ENCODE peak calls at places on chromosomes 5 and 9, in seven cellular contexts. One of them, this sample, is unnamed.

GRCh38 chr9:114236391-114237138 is 81.2 kb downstream of the COL27A1 start:
- DNase-seq in hepatocyte: no peak
- DNase-seq in GM23248: no peak
- DNase-seq in neural progenitor cell: no peak
- DNase-seq in MM.1S: no peak
- DNase-seq in HCT116: no peak
- DNase-seq in PC-3: no peak
- DNase-seq in this sample: no peak

GRCh38 chr9:31078175-31078574 is 1306.3 kb upstream of the ACO1 start:
- DNase-seq in neural progenitor cell: no peak
- DNase-seq in PC-3: no peak
- DNase-seq in hepatocyte: no peak
- DNase-seq in HCT116: no peak
- DNase-seq in GM23248: no peak
- DNase-seq in MM.1S: no peak
- DNase-seq in this sample: no peak

GRCh38 chr9:120970249-120970648 is 43.7 kb upstream of the TRAF1 start:
- DNase-seq in neural progenitor cell: no peak
- DNase-seq in hepatocyte: peak
- DNase-seq in PC-3: no peak
- DNase-seq in MM.1S: no peak
- DNase-seq in GM23248: peak
- DNase-seq in HCT116: no peak
- DNase-seq in this sample: no peak

GRCh38 chr9:134676886-134677285 is 35.3 kb downstream of the COL5A1 start:
- DNase-seq in neural progenitor cell: no peak
- DNase-seq in hepatocyte: no peak
- DNase-seq in PC-3: no peak
- DNase-seq in MM.1S: no peak
- DNase-seq in HCT116: no peak
- DNase-seq in GM23248: no peak
- DNase-seq in this sample: no peak

GRCh38 chr5:9861664-9862256 is 231.6 kb upstream of the TAS2R1 start:
- DNase-seq in GM23248: peak
- DNase-seq in HCT116: no peak
- DNase-seq in PC-3: no peak
- DNase-seq in hepatocyte: no peak
- DNase-seq in MM.1S: no peak
- DNase-seq in neural progenitor cell: no peak
- DNase-seq in this sample: peak

GRCh38 chr5:149228610-149229297 is 42.9 kb upstream of the AFAP1L1 start:
- DNase-seq in MM.1S: no peak
- DNase-seq in HCT116: peak
- DNase-seq in GM23248: peak
- DNase-seq in neural progenitor cell: peak
- DNase-seq in PC-3: peak
- DNase-seq in hepatocyte: peak
- DNase-seq in this sample: peak

GRCh38 chr9:137129089-137129455 is 9.9 kb upstream of the GRIN1 start:
- DNase-seq in HCT116: no peak
- DNase-seq in MM.1S: no peak
- DNase-seq in PC-3: no peak
- DNase-seq in GM23248: peak
- DNase-seq in hepatocyte: no peak
- DNase-seq in neural progenitor cell: peak
- DNase-seq in this sample: peak

GRCh38 chr9:88874391-88874790 is 116.9 kb upstream of the S1PR3 start:
- DNase-seq in hepatocyte: peak
- DNase-seq in PC-3: peak
- DNase-seq in MM.1S: no peak
- DNase-seq in GM23248: peak
- DNase-seq in neural progenitor cell: no peak
- DNase-seq in HCT116: no peak
- DNase-seq in this sample: no peak

GRCh38 chr9:18474778-18475177 is 825 bp downstream of the ADAMTSL1 start:
- DNase-seq in PC-3: peak
- DNase-seq in hepatocyte: no peak
- DNase-seq in neural progenitor cell: no peak
- DNase-seq in GM23248: peak
- DNase-seq in MM.1S: no peak
- DNase-seq in HCT116: no peak
- DNase-seq in this sample: no peak

GRCh38 chr5:89253931-89254330 is 370.9 kb upstream of the MEF2C start:
- DNase-seq in neural progenitor cell: no peak
- DNase-seq in PC-3: no peak
- DNase-seq in HCT116: no peak
- DNase-seq in MM.1S: no peak
- DNase-seq in hepatocyte: no peak
- DNase-seq in GM23248: peak
- DNase-seq in this sample: no peak

GRCh38 chr9:2761424-2761823 is 44.1 kb downstream of the KCNV2 start:
- DNase-seq in GM23248: no peak
- DNase-seq in MM.1S: peak
- DNase-seq in neural progenitor cell: no peak
- DNase-seq in hepatocyte: no peak
- DNase-seq in HCT116: no peak
- DNase-seq in PC-3: no peak
- DNase-seq in this sample: no peak

GRCh38 chr5:120538644-120539043 is 74.5 kb downstream of the PRR16 start:
- DNase-seq in GM23248: peak
- DNase-seq in MM.1S: no peak
- DNase-seq in HCT116: no peak
- DNase-seq in hepatocyte: no peak
- DNase-seq in neural progenitor cell: no peak
- DNase-seq in PC-3: peak
- DNase-seq in this sample: no peak

GRCh38 chr9:131951155-131951554 is 128.5 kb downstream of the MED27 start:
- DNase-seq in neural progenitor cell: no peak
- DNase-seq in GM23248: no peak
- DNase-seq in MM.1S: no peak
- DNase-seq in hepatocyte: no peak
- DNase-seq in HCT116: no peak
- DNase-seq in PC-3: no peak
- DNase-seq in this sample: no peak

GRCh38 chr5:103424453-103425205 is 138.0 kb downstream of the NUDT12 start:
- DNase-seq in HCT116: no peak
- DNase-seq in GM23248: peak
- DNase-seq in PC-3: no peak
- DNase-seq in neural progenitor cell: no peak
- DNase-seq in MM.1S: no peak
- DNase-seq in hepatocyte: no peak
- DNase-seq in this sample: no peak

DNA sequence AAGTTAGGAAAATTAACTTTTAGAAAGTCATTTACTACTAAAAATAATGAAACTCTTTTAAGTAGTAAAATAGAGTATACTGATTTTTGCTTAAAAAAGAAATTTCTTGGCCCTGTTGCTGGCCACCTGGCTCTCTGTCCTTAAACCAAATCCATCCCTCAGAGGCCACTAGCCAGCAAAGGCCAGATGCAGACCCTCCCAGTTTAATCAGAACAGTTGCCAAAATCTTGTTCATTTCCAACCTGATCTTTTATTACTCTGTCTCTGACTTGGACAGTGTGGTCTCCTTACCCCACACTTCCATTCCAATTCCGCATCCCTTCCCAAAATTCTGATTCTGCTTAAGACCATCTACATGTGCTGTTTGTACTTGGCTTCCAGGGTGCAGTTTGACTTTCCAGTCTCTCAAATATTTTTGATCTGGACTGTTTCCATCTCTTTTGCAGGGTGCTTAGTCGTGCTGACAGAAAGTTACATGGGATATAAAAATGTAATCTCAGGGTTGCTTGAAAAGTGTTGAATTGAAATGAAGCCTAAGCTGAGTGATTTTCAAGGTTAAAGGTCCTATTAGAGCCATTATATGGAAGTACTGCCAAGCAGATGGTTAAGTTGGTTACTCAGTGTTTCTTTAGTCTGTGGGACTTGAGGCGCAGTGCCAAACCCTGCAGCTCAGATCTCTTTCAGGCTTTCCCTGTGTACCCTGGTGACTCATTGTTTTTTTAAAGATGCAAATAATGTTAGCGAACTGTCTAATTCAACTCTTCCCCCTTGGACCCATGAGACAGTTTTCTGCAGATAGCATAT is 18.4 kb upstream of the DCP2 start:
- DNase-seq in GM23248: peak
- DNase-seq in MM.1S: no peak
- DNase-seq in PC-3: peak
- DNase-seq in neural progenitor cell: no peak
- DNase-seq in HCT116: peak
- DNase-seq in hepatocyte: peak
- DNase-seq in this sample: no peak
- TF ChIP-seq EZH2phosphoT487 in GM23248: no peak
- TF ChIP-seq EZH2phosphoT487 in MM.1S: no peak
- TF ChIP-seq EZH2phosphoT487 in PC-3: no peak
- TF ChIP-seq EZH2phosphoT487 in neural progenitor cell: no peak
- TF ChIP-seq EZH2phosphoT487 in HCT116: no peak
- TF ChIP-seq EZH2phosphoT487 in hepatocyte: no peak
- TF ChIP-seq EZH2phosphoT487 in this sample: no peak

GRCh38 chr5:123094227-123094918 is 5.3 kb downstream of the PRDM6 start:
- DNase-seq in HCT116: no peak
- DNase-seq in GM23248: no peak
- DNase-seq in hepatocyte: peak
- DNase-seq in MM.1S: no peak
- DNase-seq in PC-3: no peak
- DNase-seq in neural progenitor cell: peak
- DNase-seq in this sample: peak
- TF ChIP-seq EZH2 in HCT116: no peak
- TF ChIP-seq EZH2 in GM23248: no peak
- TF ChIP-seq EZH2 in hepatocyte: no peak
- TF ChIP-seq EZH2 in MM.1S: no peak
- TF ChIP-seq EZH2 in PC-3: no peak
- TF ChIP-seq EZH2 in neural progenitor cell: no peak
- TF ChIP-seq EZH2 in this sample: no peak

GRCh38 chr5:1944408-1944807 is 61.7 kb upstream of the IRX4 start:
- DNase-seq in hepatocyte: no peak
- DNase-seq in PC-3: no peak
- DNase-seq in GM23248: no peak
- DNase-seq in MM.1S: no peak
- DNase-seq in neural progenitor cell: peak
- DNase-seq in HCT116: no peak
- DNase-seq in this sample: no peak
- TF ChIP-seq EZH2phosphoT487 in hepatocyte: no peak
- TF ChIP-seq EZH2phosphoT487 in PC-3: no peak
- TF ChIP-seq EZH2phosphoT487 in GM23248: no peak
- TF ChIP-seq EZH2phosphoT487 in MM.1S: no peak
- TF ChIP-seq EZH2phosphoT487 in neural progenitor cell: no peak
- TF ChIP-seq EZH2phosphoT487 in HCT116: no peak
- TF ChIP-seq EZH2phosphoT487 in this sample: no peak

GRCh38 chr9:124334568-124335319 is 77.0 kb downstream of the NEK6 start:
- DNase-seq in PC-3: no peak
- DNase-seq in neural progenitor cell: no peak
- DNase-seq in MM.1S: no peak
- DNase-seq in hepatocyte: no peak
- DNase-seq in GM23248: no peak
- DNase-seq in HCT116: no peak
- DNase-seq in this sample: no peak
- TF ChIP-seq EZH2 in PC-3: no peak
- TF ChIP-seq EZH2 in neural progenitor cell: no peak
- TF ChIP-seq EZH2 in MM.1S: no peak
- TF ChIP-seq EZH2 in hepatocyte: no peak
- TF ChIP-seq EZH2 in GM23248: no peak
- TF ChIP-seq EZH2 in HCT116: no peak
- TF ChIP-seq EZH2 in this sample: no peak

GRCh38 chr5:159050408-159051091 is 49.2 kb downstream of the EBF1 start:
- DNase-seq in hepatocyte: no peak
- DNase-seq in MM.1S: no peak
- DNase-seq in GM23248: peak
- DNase-seq in HCT116: no peak
- DNase-seq in neural progenitor cell: peak
- DNase-seq in PC-3: peak
- DNase-seq in this sample: no peak
- TF ChIP-seq EZH2phosphoT487 in hepatocyte: no peak
- TF ChIP-seq EZH2phosphoT487 in MM.1S: no peak
- TF ChIP-seq EZH2phosphoT487 in GM23248: no peak
- TF ChIP-seq EZH2phosphoT487 in HCT116: no peak
- TF ChIP-seq EZH2phosphoT487 in neural progenitor cell: no peak
- TF ChIP-seq EZH2phosphoT487 in PC-3: no peak
- TF ChIP-seq EZH2phosphoT487 in this sample: no peak

GRCh38 chr9:6194934-6195333 is 20.7 kb upstream of the IL33 start:
- DNase-seq in HCT116: no peak
- DNase-seq in MM.1S: no peak
- DNase-seq in PC-3: peak
- DNase-seq in hepatocyte: no peak
- DNase-seq in neural progenitor cell: no peak
- DNase-seq in GM23248: peak
- DNase-seq in this sample: peak
- TF ChIP-seq EZH2 in HCT116: no peak
- TF ChIP-seq EZH2 in MM.1S: no peak
- TF ChIP-seq EZH2 in PC-3: no peak
- TF ChIP-seq EZH2 in hepatocyte: no peak
- TF ChIP-seq EZH2 in neural progenitor cell: no peak
- TF ChIP-seq EZH2 in GM23248: no peak
- TF ChIP-seq EZH2 in this sample: no peak

DNA sequence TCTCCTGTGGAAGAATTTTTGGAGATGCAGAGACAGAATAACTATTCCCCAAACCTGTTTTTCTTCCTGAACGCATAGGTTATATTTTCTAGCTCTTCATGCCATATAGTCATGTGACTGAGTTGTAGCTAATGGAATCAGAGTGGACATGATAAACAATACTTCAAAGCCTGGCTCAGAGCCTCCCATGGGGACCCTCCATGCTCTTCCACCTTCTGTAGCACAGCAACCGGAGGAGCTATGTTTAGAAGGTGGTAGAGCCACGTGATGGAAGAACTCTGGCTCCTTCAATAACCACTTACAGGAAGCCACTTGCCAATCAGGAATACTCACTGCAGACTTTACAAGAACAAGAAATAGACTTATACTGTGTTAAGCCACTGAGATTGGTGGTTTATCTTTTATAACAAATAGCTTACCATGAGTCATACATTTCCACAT is 39.2 kb downstream of the NADK2 start:
- DNase-seq in MM.1S: no peak
- DNase-seq in HCT116: no peak
- DNase-seq in PC-3: peak
- DNase-seq in GM23248: peak
- DNase-seq in hepatocyte: no peak
- DNase-seq in neural progenitor cell: no peak
- DNase-seq in this sample: no peak
- TF ChIP-seq EZH2phosphoT487 in MM.1S: no peak
- TF ChIP-seq EZH2phosphoT487 in HCT116: no peak
- TF ChIP-seq EZH2phosphoT487 in PC-3: no peak
- TF ChIP-seq EZH2phosphoT487 in GM23248: no peak
- TF ChIP-seq EZH2phosphoT487 in hepatocyte: no peak
- TF ChIP-seq EZH2phosphoT487 in neural progenitor cell: no peak
- TF ChIP-seq EZH2phosphoT487 in this sample: no peak

GRCh38 chr5:127153031-127153430 is 79.7 kb upstream of the C5orf63 start:
- DNase-seq in PC-3: no peak
- DNase-seq in neural progenitor cell: no peak
- DNase-seq in GM23248: no peak
- DNase-seq in HCT116: no peak
- DNase-seq in MM.1S: no peak
- DNase-seq in hepatocyte: no peak
- DNase-seq in this sample: no peak
- TF ChIP-seq EZH2 in PC-3: no peak
- TF ChIP-seq EZH2 in neural progenitor cell: no peak
- TF ChIP-seq EZH2 in GM23248: no peak
- TF ChIP-seq EZH2 in HCT116: no peak
- TF ChIP-seq EZH2 in MM.1S: no peak
- TF ChIP-seq EZH2 in hepatocyte: no peak
- TF ChIP-seq EZH2 in this sample: no peak